ENCODE peak calls at places on chromosomes 13 and 19, in ten cellular contexts. S, V, R, G, F, Y, W, Q, N and Z are unnamed samples.

GRCh38 chr13:111511805-111512504 is 191.5 kb downstream of the TEX29 start:
- DNase-seq in S (no peak), V (no peak), R (no peak), G (no peak), F (no peak), Y (no peak), W (no peak), Q (no peak), N (no peak), Z (no peak)

GRCh38 chr13:20616059-20616797 is 49.3 kb downstream of the IFT88 start:
- DNase-seq in S (no peak), V (no peak), R (no peak), G (no peak), F (no peak), Y (no peak), W (no peak), Q (no peak), N (no peak), Z (no peak)

GRCh38 chr13:50842711-50843255 is 709 bp downstream of the DLEU7 start:
- DNase-seq in S (no peak), V (no peak), R (no peak), G (no peak), F (no peak), Y (no peak), W (no peak), Q (no peak), N (no peak), Z (no peak)

GRCh38 chr13:109767023-109767422 is 19.4 kb downstream of the IRS2 start:
- DNase-seq in S (no peak), V (no peak), R (no peak), G (no peak), F (no peak), Y (no peak), W (no peak), Q (no peak), N (peak; percentile 34), Z (no peak)

GRCh38 chr13:97141564-97142005 is 80.5 kb upstream of the MBNL2 start:
- DNase-seq in S (no peak), V (peak; percentile 73), R (peak; percentile 90), G (peak; percentile 96), F (peak; percentile 76), Y (peak; percentile 45), W (peak; percentile 56), Q (no peak), N (no peak), Z (peak; percentile 88)

GRCh38 chr19:20039203-20039723 is at the start of gene ZNF682:
- DNase-seq in S (peak; percentile 98), V (peak; percentile 97), R (no peak), G (peak; percentile 84), F (peak; percentile 94), Y (peak; percentile 97), W (peak; percentile 97), Q (peak; percentile 98), N (peak; percentile 99), Z (peak; percentile 96)

GRCh38 chr19:45780448-45781281 is 1.6 kb downstream of the DMPK start:
- DNase-seq in S (no peak), V (peak; percentile 71), R (no peak), G (peak; percentile 47), F (no peak), Y (no peak), W (no peak), Q (no peak), N (no peak), Z (no peak)

GRCh38 chr19:29048873-29049272 is 164.1 kb downstream of the UQCRFS1 start:
- DNase-seq in S (no peak), V (peak; percentile 10), R (no peak), G (no peak), F (no peak), Y (no peak), W (no peak), Q (no peak), N (no peak), Z (no peak)

GRCh38 chr19:38134538-38135149 is 89.4 kb downstream of the DPF1 start:
- DNase-seq in S (no peak), V (no peak), R (no peak), G (peak; percentile 38), F (no peak), Y (no peak), W (peak; percentile 27), Q (no peak), N (no peak), Z (peak; percentile 16)

DNA sequence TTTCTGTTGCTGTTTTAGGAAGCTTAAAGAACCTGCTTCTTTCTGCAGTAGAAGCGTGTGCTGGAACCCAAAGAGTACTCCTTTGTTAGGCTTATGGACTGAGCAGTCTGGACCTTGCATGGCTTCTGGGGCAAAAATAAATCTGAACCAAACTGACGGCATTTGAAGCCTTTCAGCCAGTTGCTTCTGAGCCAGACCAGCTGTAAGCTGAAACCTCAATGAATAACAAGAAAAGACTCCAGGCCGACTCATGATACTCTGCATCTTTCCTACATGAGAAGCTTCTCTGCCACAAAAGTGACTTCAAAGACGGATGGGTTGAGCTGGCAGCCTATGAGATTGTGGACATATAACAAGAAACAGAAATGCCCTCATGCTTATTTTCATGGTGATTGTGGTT is 103.1 kb downstream of the TNFRSF19 start:
- DNase-seq in S (no peak), V (no peak), R (no peak), G (no peak), F (no peak), Y (no peak), W (no peak), Q (no peak), N (peak; percentile 55), Z (no peak)
- TF ChIP-seq POLR2A in S (no peak), V (no peak), R (no peak), G (no peak), F (no peak), Y (no peak), W (no peak), Q (no peak), N (no peak), Z (no peak)

DNA sequence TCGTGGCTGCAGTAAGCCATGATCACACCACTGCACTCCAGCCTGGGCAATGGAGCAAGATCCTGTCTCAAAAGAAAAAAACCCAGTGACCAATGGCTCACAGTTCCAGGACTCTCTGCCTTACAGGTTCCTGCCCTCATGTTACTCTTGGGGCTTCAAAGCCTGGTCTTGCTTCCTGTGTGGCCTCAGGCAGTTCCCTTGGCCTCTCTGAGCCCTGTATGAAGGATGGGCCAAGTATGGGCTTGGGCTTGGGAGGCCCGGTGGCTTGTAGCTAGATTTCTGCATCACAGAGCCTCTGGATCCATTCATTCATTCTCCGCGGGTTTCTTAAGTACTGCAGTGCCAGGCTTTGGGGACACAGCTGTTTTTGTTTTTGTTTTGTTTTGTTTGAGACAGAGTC is 780 bp upstream of the TSPAN16 start:
- DNase-seq in S (no peak), V (no peak), R (no peak), G (no peak), F (no peak), Y (no peak), W (no peak), Q (no peak), N (no peak), Z (no peak)
- TF ChIP-seq POLR2AphosphoS5 in S (no peak), V (no peak), R (no peak), G (no peak), F (no peak), Y (no peak), W (no peak), Q (no peak), N (no peak), Z (no peak)

GRCh38 chr19:49855676-49856573 is 5.0 kb downstream of the PTOV1 start:
- DNase-seq in S (no peak), V (no peak), R (no peak), G (no peak), F (no peak), Y (no peak), W (no peak), Q (no peak), N (no peak), Z (no peak)

GRCh38 chr19:49854861-49855263 is 3.9 kb downstream of the PTOV1 start:
- DNase-seq in S (no peak), V (no peak), R (no peak), G (no peak), F (no peak), Y (no peak), W (no peak), Q (no peak), N (no peak), Z (no peak)

GRCh38 chr19:49852631-49853126 is 1.7 kb downstream of the PTOV1 start:
- DNase-seq in S (no peak), V (no peak), R (no peak), G (no peak), F (no peak), Y (no peak), W (no peak), Q (no peak), N (no peak), Z (no peak)

GRCh38 chr19:49855277-49855675 is 4.3 kb downstream of the PTOV1 start:
- DNase-seq in S (no peak), V (no peak), R (no peak), G (no peak), F (no peak), Y (no peak), W (no peak), Q (no peak), N (no peak), Z (no peak)

GRCh38 chr19:49853852-49854849 is 3.2 kb downstream of the PTOV1 start:
- DNase-seq in S (no peak), V (no peak), R (no peak), G (no peak), F (no peak), Y (no peak), W (no peak), Q (no peak), N (no peak), Z (no peak)
- H3K27ac ChIP-seq in S (no peak overlapping the region), V (peak overlapping the region; percentile 26), R (peak overlapping the region; percentile 42), G (no peak overlapping the region), F (no peak overlapping the region), Y (no peak overlapping the region), W (no peak overlapping the region), Q (peak overlapping the region; percentile 50), N (peak overlapping the region; percentile 27), Z (no peak overlapping the region)

DNA sequence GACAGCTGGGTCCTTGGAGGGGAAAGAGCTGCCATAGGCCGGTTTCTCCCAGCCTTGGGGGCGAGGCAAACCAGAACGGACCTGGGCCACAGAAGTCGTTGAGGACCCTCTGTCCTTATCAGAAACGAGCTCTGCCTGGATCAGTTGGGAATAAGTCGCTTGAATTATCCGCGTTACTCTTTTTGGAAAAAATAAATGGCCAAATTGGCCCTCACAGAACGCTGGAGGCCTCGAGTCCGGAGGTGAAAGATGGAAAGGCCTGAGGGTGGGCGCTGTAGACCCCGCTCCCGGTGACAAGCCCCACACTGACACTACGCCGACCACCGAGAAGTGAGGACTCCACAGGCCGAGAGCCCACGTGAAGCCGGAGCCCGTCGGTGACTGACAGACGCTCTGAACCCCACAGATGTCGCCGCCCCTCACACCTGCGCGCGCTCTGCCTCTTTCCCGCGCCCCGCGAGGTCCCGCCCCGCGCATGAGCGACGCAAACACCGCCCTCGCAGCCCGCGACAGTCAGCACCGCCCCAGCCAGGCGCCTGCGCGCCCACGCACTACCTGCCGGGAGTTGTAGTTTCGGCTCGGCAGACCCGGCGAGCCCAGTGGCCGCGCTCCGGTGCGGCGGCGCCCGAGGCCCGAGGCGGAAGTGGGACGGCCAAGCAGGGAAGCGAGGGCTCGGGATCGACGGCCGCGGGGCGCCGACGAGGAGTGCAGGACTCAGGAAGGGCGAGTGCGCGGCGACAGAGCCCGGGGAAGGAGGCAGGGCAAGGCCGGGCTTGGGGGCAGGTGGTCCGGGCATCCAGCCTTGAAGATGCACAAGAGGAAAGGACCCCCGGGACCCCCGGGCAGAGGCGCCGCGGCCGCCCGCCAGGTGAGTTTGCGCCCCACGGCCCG is at the start of the genes BRME1 and CC2D1A:
- DNase-seq in S (no peak), V (peak; percentile 95), R (peak; percentile 76), G (peak; percentile 76), F (peak; percentile 96), Y (peak; percentile 90), W (peak; percentile 96), Q (peak; percentile 87), N (peak; percentile 95), Z (peak; percentile 96)
- TF ChIP-seq POLR2A in S (no peak), V (no peak), R (no peak), G (peak; percentile 69), F (no peak), Y (peak; percentile 69), W (no peak), Q (peak; percentile 16), N (peak; percentile 45), Z (peak; percentile 86)

GRCh38 chr13:48808689-48809088 is 155.0 kb downstream of the CYSLTR2 start:
- DNase-seq in S (no peak), V (no peak), R (no peak), G (peak; percentile 35), F (no peak), Y (no peak), W (no peak), Q (no peak), N (peak; percentile 37), Z (no peak)
- TF ChIP-seq POLR2AphosphoS5 in S (no peak), V (no peak), R (no peak), G (no peak), F (no peak), Y (no peak), W (no peak), Q (no peak), N (no peak), Z (no peak)